ENCODE peak calls at places on chromosomes 2 and 18, in four cellular contexts. Y is GM12878, M is K562, K is endothelial cell of umbilical vein. I is an unnamed sample.
A peak's percentile ranks its signal among the peaks of the same experiment; 100 is the strongest.

GRCh38 chr18:34600118-34600517 is 110.0 kb upstream of the DTNA start:
- DNase-seq in Y (no peak), M (no peak), K (peak; percentile 14), I (peak; percentile 53)

GRCh38 chr2:186426153-186427016 is 59.7 kb upstream of the ZC3H15 start:
- DNase-seq in Y (peak; percentile 44), M (no peak), K (no peak), I (no peak)

GRCh38 chr2:231887756-231888155 is 38.4 kb downstream of the NPPC start:
- DNase-seq in Y (no peak), M (no peak), K (no peak), I (no peak)

GRCh38 chr2:218405365-218406208 is 5.9 kb downstream of the CTDSP1 start:
- DNase-seq in Y (no peak), M (no peak), K (no peak), I (no peak)

GRCh38 chr2:138497294-138497693 is 4.3 kb upstream of the SPOPL start:
- DNase-seq in Y (no peak), M (no peak), K (no peak), I (no peak)

GRCh38 chr2:62415019-62415431 is 91.0 kb downstream of the TMEM17 start:
- DNase-seq in Y (peak; percentile 78), M (no peak), K (no peak), I (no peak)

GRCh38 chr2:133204461-133204860 is 363.8 kb downstream of the NCKAP5 start:
- DNase-seq in Y (no peak), M (no peak), K (no peak), I (no peak)

GRCh38 chr2:101112772-101113157 is 38.4 kb downstream of the TBC1D8 start:
- DNase-seq in Y (no peak), M (no peak), K (no peak), I (no peak)

GRCh38 chr18:73124165-73124564 is 256.4 kb upstream of the NETO1 start:
- DNase-seq in Y (no peak), M (no peak), K (no peak), I (peak; percentile 1)

GRCh38 chr2:71997843-71998242 is 149.8 kb downstream of the CYP26B1 start:
- DNase-seq in Y (no peak), M (no peak), K (no peak), I (no peak)

GRCh38 chr2:150259746-150260145 is 227.7 kb downstream of the RND3 start:
- DNase-seq in Y (no peak), M (no peak), K (no peak), I (no peak)

GRCh38 chr2:70123051-70123828 is 36.0 kb downstream of the PCBP1 start:
- DNase-seq in Y (no peak), M (no peak), K (no peak), I (peak; percentile 50)

GRCh38 chr2:171297951-171298350 is 135.8 kb downstream of the METTL8 start:
- DNase-seq in Y (no peak), M (no peak), K (no peak), I (peak; percentile 67)

GRCh38 chr2:26462100-26462499 is 15.8 kb downstream of the OTOF start:
- DNase-seq in Y (no peak), M (no peak), K (no peak), I (no peak)

GRCh38 chr18:27411911-27412310 is 226.8 kb upstream of the CHST9 start:
- DNase-seq in Y (no peak), M (no peak), K (no peak), I (no peak)

GRCh38 chr2:27738349-27739057 is 33.0 kb upstream of the MRPL33 start:
- DNase-seq in Y (no peak), M (no peak), K (no peak), I (no peak)

GRCh38 chr2:158153270-158154015 is 51.8 kb downstream of the UPP2 start:
- DNase-seq in Y (no peak), M (no peak), K (no peak), I (no peak)

GRCh38 chr2:197261808-197262226 is 48.8 kb downstream of the ANKRD44 start:
- DNase-seq in Y (peak; percentile 91), M (no peak), K (peak; percentile 32), I (peak; percentile 71)

GRCh38 chr18:28854964-28855363 is 678.0 kb upstream of the CDH2 start:
- DNase-seq in Y (no peak), M (no peak), K (no peak), I (peak; percentile 18)

GRCh38 chr2:232588031-232588430 is 37.5 kb downstream of the EIF4E2 start:
- DNase-seq in Y (no peak), M (no peak), K (no peak), I (no peak)

GRCh38 chr2:99880148-99880983 is 262.0 kb downstream of the AFF3 start:
- DNase-seq in Y (no peak), M (no peak), K (peak; percentile 93), I (peak; percentile 98)

GRCh38 chr2:10285578-10286198 is 17.0 kb upstream of the HPCAL1 start:
- DNase-seq in Y (no peak), M (peak; percentile 46), K (peak; percentile 79), I (peak; percentile 34)

GRCh38 chr2:54670485-54671009 is 52.9 kb upstream of the EML6 start:
- DNase-seq in Y (no peak), M (no peak), K (no peak), I (no peak)

GRCh38 chr2:124333789-124334188 is 308.7 kb downstream of the CNTNAP5 start:
- DNase-seq in Y (no peak), M (no peak), K (no peak), I (no peak)

GRCh38 chr2:209208211-209208610 is 215.6 kb upstream of the MAP2 start:
- DNase-seq in Y (no peak), M (peak; percentile 17), K (no peak), I (no peak)

GRCh38 chr2:195009202-195009601 is 647.8 kb upstream of the SLC39A10 start:
- DNase-seq in Y (no peak), M (no peak), K (no peak), I (peak; percentile 0)

GRCh38 chr2:148013879-148014278 is 6.7 kb downstream of the ORC4 start:
- DNase-seq in Y (no peak), M (no peak), K (no peak), I (no peak)

GRCh38 chr2:187453078-187453641 is 5.1 kb upstream of the CALCRL start:
- DNase-seq in Y (no peak), M (no peak), K (peak; percentile 68), I (peak; percentile 13)

GRCh38 chr2:176188969-176189665 is 649 bp downstream of the HOXD1 start:
- DNase-seq in Y (no peak), M (no peak), K (peak; percentile 41), I (no peak)

GRCh38 chr2:204586444-204587165 is 41.3 kb downstream of the PARD3B start:
- DNase-seq in Y (no peak), M (no peak), K (no peak), I (peak; percentile 64)

GRCh38 chr18:28043631-28044030 is 133.3 kb downstream of the CDH2 start:
- DNase-seq in Y (no peak), M (no peak), K (no peak), I (no peak)

GRCh38 chr18:38900445-38900844 is 1334.8 kb upstream of the CELF4 start:
- DNase-seq in Y (no peak), M (no peak), K (no peak), I (no peak)

GRCh38 chr18:79952996-79953559 is 1.6 kb upstream of the SLC66A2 start:
- DNase-seq in Y (no peak), M (no peak), K (no peak), I (no peak)
- TF ChIP-seq FOS in Y (no peak), M (no peak), K (no peak), I (no peak)

GRCh38 chr2:96359310-96359709 is 23.7 kb downstream of the NCAPH start:
- DNase-seq in Y (no peak), M (no peak), K (no peak), I (no peak)

GRCh38 chr2:96354492-96354891 is 18.9 kb downstream of the NCAPH start:
- DNase-seq in Y (no peak), M (no peak), K (no peak), I (no peak)

GRCh38 chr2:96353032-96353561 is 17.5 kb downstream of the NCAPH start:
- DNase-seq in Y (no peak), M (peak; percentile 86), K (no peak), I (no peak)

GRCh38 chr2:96356889-96357288 is 21.3 kb downstream of the NCAPH start:
- DNase-seq in Y (no peak), M (no peak), K (no peak), I (no peak)

GRCh38 chr2:96353606-96354095 is 18.1 kb downstream of the NCAPH start:
- DNase-seq in Y (no peak), M (no peak), K (peak; percentile 82), I (no peak)
- TF ChIP-seq FOS in Y (no peak), M (no peak), K (no peak), I (no peak)

GRCh38 chr2:64792310-64792709 is 138.6 kb upstream of the SERTAD2 start:
- DNase-seq in Y (no peak), M (peak; percentile 19), K (peak; percentile 43), I (peak; percentile 20)

GRCh38 chr2:64787698-64788097 is 134.0 kb upstream of the SERTAD2 start:
- DNase-seq in Y (no peak), M (no peak), K (no peak), I (no peak)

GRCh38 chr2:64787019-64787365 is 133.3 kb upstream of the SERTAD2 start:
- DNase-seq in Y (no peak), M (no peak), K (no peak), I (no peak)

GRCh38 chr2:64786343-64787018 is 132.8 kb upstream of the SERTAD2 start:
- DNase-seq in Y (no peak), M (no peak), K (no peak), I (no peak)

GRCh38 chr2:64789466-64790320 is 136.0 kb upstream of the SERTAD2 start:
- DNase-seq in Y (no peak), M (no peak), K (no peak), I (no peak)
- TF ChIP-seq FOS in Y (no peak), M (no peak), K (no peak), I (no peak)

DNA sequence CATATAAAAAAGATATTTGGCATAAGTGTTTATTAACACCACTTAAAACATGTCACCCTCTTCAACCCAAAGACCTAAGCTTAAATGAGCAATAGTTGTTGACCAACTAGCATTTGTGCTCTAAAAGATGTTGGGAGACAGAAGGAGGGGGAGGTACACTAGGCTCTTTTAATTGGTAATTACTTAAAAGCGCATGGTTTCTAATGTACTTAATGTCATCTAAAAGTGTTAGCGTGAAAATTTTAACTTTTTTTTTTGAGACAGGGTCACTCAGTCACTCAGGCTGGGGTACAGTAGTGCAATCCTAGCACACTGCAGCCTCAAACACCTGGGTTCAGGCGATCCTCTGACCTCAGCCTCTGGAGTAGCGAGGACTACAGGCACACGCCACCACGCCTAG is 5.5 kb downstream of the WDSUB1 start:
- DNase-seq in Y (no peak), M (no peak), K (no peak), I (no peak)
- TF ChIP-seq FOS in Y (no peak), M (no peak), K (no peak), I (no peak)

DNA sequence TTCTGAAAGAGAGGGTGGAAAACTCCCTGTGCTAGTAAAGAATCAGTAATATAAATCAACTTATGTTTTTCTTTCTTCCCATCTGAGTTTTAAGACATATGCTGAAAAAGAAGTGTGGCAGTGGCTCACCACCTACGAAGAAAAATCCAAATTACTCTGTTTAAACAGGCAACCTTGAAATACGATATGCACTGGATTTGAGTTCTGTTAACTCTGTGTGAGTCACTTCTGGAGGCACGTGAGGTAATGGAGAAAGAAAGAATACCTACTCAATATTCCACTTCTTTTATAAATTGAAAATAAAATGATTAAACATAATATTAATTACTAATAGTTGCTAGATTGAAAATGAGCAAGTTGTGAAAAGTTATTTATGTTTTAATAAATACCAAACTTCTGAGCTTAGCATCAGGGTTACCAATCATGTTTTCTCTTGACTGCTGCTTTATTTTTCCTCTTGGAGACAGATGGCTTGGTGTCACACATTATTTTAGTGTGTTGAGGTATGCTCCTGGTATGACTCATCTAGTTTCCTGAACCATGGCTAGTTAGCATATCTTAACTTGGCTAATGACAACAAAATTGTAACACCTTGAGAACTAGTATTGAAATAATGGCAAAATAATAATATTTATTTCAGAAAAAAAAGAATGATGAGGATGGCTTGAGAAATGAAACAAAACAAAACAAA is 1705.5 kb upstream of the PIK3C3 start:
- DNase-seq in Y (no peak), M (no peak), K (no peak), I (peak; percentile 6)
- TF ChIP-seq FOS in Y (no peak), M (no peak), K (no peak), I (no peak)

I was measured in IMR-90.